ENCODE peak calls at places on chromosomes 13 and 19, in seven cellular contexts. X is IMR-90, H is upper lobe of right lung, W is esophagus squamous epithelium, Q is neural progenitor cell, T is lung, A is lower lobe of right lung. R is an unnamed sample.

GRCh38 chr19:14425696-14426138 is 6.6 kb upstream of the DDX39A start:
- DNase-seq in X (peak; percentile 91), H (no peak), W (no peak), Q (no peak), T (no peak), A (no peak), R (no peak)

GRCh38 chr19:58543826-58544590 is at the start of gene TRIM28:
- DNase-seq in X (peak; percentile 99), H (peak; percentile 99), W (no peak), Q (peak; percentile 99), T (peak; percentile 99), A (peak; percentile 98), R (peak; percentile 94)

GRCh38 chr13:39840201-39840600 is 184.7 kb downstream of the COG6 start:
- DNase-seq in X (no peak), H (no peak), W (no peak), Q (no peak), T (no peak), A (no peak), R (no peak)

GRCh38 chr13:66992183-66992582 is 238.0 kb downstream of the PCDH9 start:
- DNase-seq in X (peak; percentile 73), H (no peak), W (no peak), Q (no peak), T (no peak), A (no peak), R (no peak)

GRCh38 chr19:33794578-33795369 is 1.9 kb upstream of the KCTD15 start:
- DNase-seq in X (no peak), H (no peak), W (no peak), Q (peak; percentile 59), T (no peak), A (no peak), R (no peak)

GRCh38 chr19:4870025-4870700 is 2.7 kb upstream of the PLIN3 start:
- DNase-seq in X (peak; percentile 92), H (peak; percentile 73), W (no peak), Q (no peak), T (peak; percentile 57), A (peak; percentile 65), R (peak; percentile 50)

GRCh38 chr19:29966594-29967249 is 24.7 kb downstream of the URI1 start:
- DNase-seq in X (peak; percentile 34), H (no peak), W (no peak), Q (no peak), T (no peak), A (no peak), R (no peak)

GRCh38 chr19:49863254-49863934 is 4.0 kb downstream of the PNKP start:
- DNase-seq in X (no peak), H (no peak), W (no peak), Q (no peak), T (no peak), A (no peak), R (no peak)

GRCh38 chr13:76711515-76712182 is 174.6 kb downstream of the KCTD12 start:
- DNase-seq in X (peak; percentile 94), H (no peak), W (no peak), Q (no peak), T (no peak), A (no peak), R (no peak)

GRCh38 chr19:6071103-6071485 is 39.2 kb downstream of the RFX2 start:
- DNase-seq in X (peak; percentile 78), H (no peak), W (no peak), Q (no peak), T (peak; percentile 25), A (no peak), R (no peak)

GRCh38 chr19:3142292-3142670 is 6.4 kb downstream of the GNA15 start:
- DNase-seq in X (peak; percentile 87), H (no peak), W (no peak), Q (no peak), T (no peak), A (no peak), R (no peak)

GRCh38 chr13:41827507-41828213 is 133.2 kb downstream of the VWA8 start:
- DNase-seq in X (peak; percentile 94), H (no peak), W (no peak), Q (no peak), T (no peak), A (no peak), R (no peak)

GRCh38 chr19:53422551-53422950 is 9.2 kb upstream of the ZNF761 start:
- DNase-seq in X (no peak), H (no peak), W (no peak), Q (no peak), T (no peak), A (no peak), R (no peak)

GRCh38 chr19:737591-738093 is 13.3 kb upstream of the MISP start:
- DNase-seq in X (peak; percentile 16), H (no peak), W (no peak), Q (peak; percentile 63), T (no peak), A (peak; percentile 67), R (peak; percentile 68)

GRCh38 chr19:49132974-49133609 is 13.7 kb downstream of the PPFIA3 start:
- DNase-seq in X (no peak), H (peak; percentile 79), W (no peak), Q (peak; percentile 43), T (no peak), A (peak; percentile 76), R (no peak)

GRCh38 chr19:49437231-49437630 is 4.1 kb downstream of the SLC17A7 start:
- DNase-seq in X (no peak), H (no peak), W (no peak), Q (no peak), T (no peak), A (no peak), R (peak; percentile 67)

GRCh38 chr13:19048381-19048780 is 133.2 kb downstream of the TUBA3C start:
- DNase-seq in X (no peak), H (no peak), W (no peak), Q (no peak), T (no peak), A (no peak), R (no peak)

GRCh38 chr13:84648069-84648640 is 765.9 kb upstream of the SLITRK1 start:
- DNase-seq in X (no peak), H (no peak), W (no peak), Q (no peak), T (no peak), A (no peak), R (no peak)

GRCh38 chr19:4042064-4042730 is 24.5 kb downstream of the ZBTB7A start:
- DNase-seq in X (no peak), H (no peak), W (no peak), Q (no peak), T (no peak), A (no peak), R (peak; percentile 7)

GRCh38 chr13:44141213-44141724 is 232.4 kb upstream of the SERP2 start:
- DNase-seq in X (no peak), H (peak; percentile 64), W (no peak), Q (peak; percentile 20), T (peak; percentile 35), A (peak; percentile 54), R (no peak)

GRCh38 chr19:28727835-28728159 is 485.2 kb downstream of the UQCRFS1 start:
- DNase-seq in X (no peak), H (no peak), W (no peak), Q (no peak), T (no peak), A (no peak), R (no peak)

GRCh38 chr13:28679628-28680027 is 20.7 kb downstream of the POMP start:
- DNase-seq in X (peak; percentile 31), H (no peak), W (no peak), Q (no peak), T (no peak), A (no peak), R (no peak)

GRCh38 chr19:42023121-42023942 is 29.3 kb upstream of the ATP1A3 start:
- DNase-seq in X (peak; percentile 8), H (no peak), W (no peak), Q (peak; percentile 55), T (no peak), A (no peak), R (peak; percentile 69)

GRCh38 chr19:39251081-39251480 is 2.4 kb upstream of the IFNL4 start:
- DNase-seq in X (no peak), H (no peak), W (no peak), Q (no peak), T (no peak), A (no peak), R (no peak)

GRCh38 chr13:109741966-109742365 is 44.4 kb downstream of the IRS2 start:
- DNase-seq in X (no peak), H (no peak), W (no peak), Q (no peak), T (no peak), A (no peak), R (no peak)

GRCh38 chr13:39632994-39633393 is 22.5 kb upstream of the COG6 start:
- DNase-seq in X (no peak), H (no peak), W (no peak), Q (no peak), T (no peak), A (no peak), R (no peak)

GRCh38 chr13:77235456-77236022 is 91.4 kb downstream of the MYCBP2 start:
- DNase-seq in X (no peak), H (no peak), W (no peak), Q (no peak), T (no peak), A (no peak), R (no peak)

GRCh38 chr13:93227906-93228801 is 1.5 kb downstream of the GPC6 start:
- DNase-seq in X (peak; percentile 87), H (peak; percentile 72), W (no peak), Q (peak; percentile 93), T (no peak), A (peak; percentile 42), R (peak; percentile 87)
- TF ChIP-seq CTCF in X (peak; percentile 63), H (peak; percentile 33), W (no peak), Q (peak; percentile 65), T (no peak), A (no peak), R (peak; percentile 63)

DNA sequence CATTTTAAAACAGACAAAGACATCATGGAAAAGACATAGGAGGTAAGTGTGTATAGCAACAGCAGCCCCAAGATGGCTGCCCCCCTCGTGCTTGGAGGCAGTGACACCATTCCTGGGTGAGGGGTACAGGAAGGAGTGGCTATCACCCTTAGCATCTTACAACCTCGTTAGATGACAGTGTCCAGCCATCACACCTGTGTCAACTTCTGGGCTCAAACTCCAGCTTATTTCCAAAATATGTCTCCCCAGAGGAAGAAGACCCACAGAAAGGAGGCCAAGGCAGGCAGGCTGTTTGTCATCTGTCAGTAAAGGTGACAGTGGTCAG is 27.5 kb downstream of the EPS15L1 start:
- DNase-seq in X (no peak), H (no peak), W (no peak), Q (no peak), T (no peak), A (no peak), R (no peak)
- H3K4me1 ChIP-seq in X (peaks cover 12% of the 10 kb centered on the region), H (peaks cover 50% of the 10 kb centered on the region), W (peaks cover 50% of the 10 kb centered on the region), Q (peaks cover 25% of the 10 kb centered on the region), T (peaks cover 25% of the 10 kb centered on the region), A (peaks cover 70% of the 10 kb centered on the region), R (peaks cover 24% of the 10 kb centered on the region)

DNA sequence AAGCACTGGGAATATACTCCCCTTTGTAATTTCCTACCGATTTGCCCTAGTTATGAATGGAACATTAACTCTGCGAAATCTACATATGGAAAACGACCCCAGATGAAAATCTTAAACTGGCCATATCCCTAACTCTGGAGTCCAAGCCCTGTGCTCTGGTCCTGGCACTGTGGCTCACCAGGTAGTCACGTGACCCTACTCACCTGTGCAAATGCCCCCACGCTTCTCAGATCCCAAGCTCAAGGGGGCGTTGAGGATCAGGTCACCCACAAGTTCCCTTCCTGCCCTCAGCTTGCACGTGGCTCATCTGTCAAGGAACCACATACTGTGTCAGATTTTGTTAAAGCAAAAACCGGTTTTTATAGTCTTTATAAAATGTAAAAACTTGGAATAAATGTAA is 324.0 kb downstream of the SHISA2 start:
- DNase-seq in X (no peak), H (no peak), W (no peak), Q (no peak), T (no peak), A (no peak), R (no peak)
- TF ChIP-seq CTCF in X (no peak), H (no peak), W (no peak), Q (no peak), T (no peak), A (no peak), R (no peak)

GRCh38 chr19:56117376-56117884 is 3.7 kb downstream of the ZNF787 start:
- DNase-seq in X (no peak), H (no peak), W (no peak), Q (no peak), T (no peak), A (peak; percentile 51), R (no peak)
- H3K4me1 ChIP-seq in X (peaks cover 17% of the 10 kb centered on the region), H (peaks cover 62% of the 10 kb centered on the region), W (peaks cover 68% of the 10 kb centered on the region), Q (peaks cover 17% of the 10 kb centered on the region), T (peaks cover 15% of the 10 kb centered on the region), A (peaks cover 68% of the 10 kb centered on the region), R (peaks cover 10% of the 10 kb centered on the region)